ENCODE peak calls at places on chromosome 22, in seven cellular contexts. W is OCI-LY7, Y is GM23338, Q is GM23248, D is SK-N-SH, J is HCT116, B is PC-9. S is an unnamed sample.

GRCh38 chr22:21984793-21985192 is 2.2 kb upstream of the TOP3B start:
- DNase-seq in W (peak; percentile 9), D (no peak), B (no peak), J (peak; percentile 19), Q (peak; percentile 44), Y (peak; percentile 86), S (peak; percentile 34)

GRCh38 chr22:31344369-31345330 is 1.5 kb downstream of the PATZ1 start:
- DNase-seq in D (peak; percentile 39), Y (peak; percentile 25), J (no peak), Q (peak; percentile 50), W (peak; percentile 65), B (no peak), S (peak; percentile 58)

GRCh38 chr22:26609287-26609686 is 8.5 kb downstream of the CRYBB1 start:
- DNase-seq in B (no peak), W (no peak), D (no peak), J (no peak), Q (no peak), Y (no peak), S (no peak)

GRCh38 chr22:39898997-39899396 is 1.9 kb upstream of the GRAP2 start:
- DNase-seq in Q (no peak), B (no peak), D (no peak), W (peak; percentile 94), J (no peak), Y (no peak), S (no peak)

GRCh38 chr22:49503896-49504521 is 323.7 kb downstream of the BRD1 start:
- DNase-seq in D (no peak), B (no peak), Q (no peak), W (no peak), J (no peak), Y (no peak), S (no peak)

GRCh38 chr22:22705328-22706100 is 61.1 kb downstream of the GGTLC2 start:
- DNase-seq in Q (no peak), B (no peak), W (no peak), D (no peak), Y (no peak), J (no peak), S (no peak)

GRCh38 chr22:39434243-39434653 is 22.6 kb upstream of the MGAT3 start:
- DNase-seq in Q (peak; percentile 49), B (no peak), Y (no peak), W (no peak), J (no peak), D (no peak), S (no peak)

GRCh38 chr22:49566141-49566541 is 261.5 kb downstream of the BRD1 start:
- DNase-seq in Q (no peak), W (no peak), D (no peak), B (no peak), J (no peak), Y (no peak), S (no peak)

GRCh38 chr22:27110985-27111451 is 453.6 kb downstream of the MIAT start:
- DNase-seq in J (no peak), Q (peak; percentile 50), Y (peak; percentile 40), W (no peak), B (peak; percentile 19), D (peak; percentile 57), S (peak; percentile 50)

GRCh38 chr22:46546466-46547178 is 9.2 kb upstream of the CELSR1 start:
- DNase-seq in J (no peak), B (peak; percentile 87), Y (no peak), W (no peak), Q (peak; percentile 56), D (no peak), S (peak; percentile 31)

GRCh38 chr22:19359554-19360299 is 68.2 kb upstream of the CLTCL1 start:
- DNase-seq in W (no peak), Y (no peak), D (no peak), J (no peak), B (no peak), Q (no peak), S (no peak)

GRCh38 chr22:50467773-50468440 is 6.9 kb downstream of the SBF1 start:
- DNase-seq in Q (no peak), D (no peak), Y (no peak), B (no peak), W (peak; percentile 55), J (no peak), S (no peak)

GRCh38 chr22:37636186-37636948 is 3.1 kb upstream of the SH3BP1 start:
- DNase-seq in W (no peak), Q (peak; percentile 27), Y (peak; percentile 47), B (no peak), J (no peak), D (no peak), S (no peak)

GRCh38 chr22:38414009-38414395 is 41.0 kb downstream of the KCNJ4 start:
- DNase-seq in Q (no peak), W (no peak), B (no peak), Y (no peak), J (no peak), D (no peak), S (no peak)

GRCh38 chr22:27966168-27967064 is 47.4 kb upstream of the PITPNB start:
- DNase-seq in W (no peak), D (no peak), J (no peak), Q (no peak), B (no peak), Y (no peak), S (no peak)

GRCh38 chr22:49480896-49481650 is 346.6 kb downstream of the BRD1 start:
- DNase-seq in D (no peak), Y (no peak), Q (no peak), J (no peak), W (no peak), B (no peak), S (no peak)

GRCh38 chr22:50473088-50473487 is 1.7 kb downstream of the SBF1 start:
- DNase-seq in D (no peak), Q (peak; percentile 34), W (peak; percentile 85), Y (peak; percentile 57), B (no peak), J (peak; percentile 43), S (no peak)

GRCh38 chr22:27801197-27801615 is 350 bp downstream of the MN1 start:
- DNase-seq in B (peak; percentile 29), Y (peak; percentile 70), Q (peak; percentile 81), D (peak; percentile 84), W (no peak), J (no peak), S (peak; percentile 61)

GRCh38 chr22:23257889-23258825 is 77.8 kb downstream of the BCR start:
- DNase-seq in W (no peak), B (no peak), D (no peak), J (no peak), Y (no peak), Q (no peak), S (no peak)

GRCh38 chr22:37334461-37334858 is 52.2 kb downstream of the CYTH4 start:
- DNase-seq in W (no peak), D (peak; percentile 64), Q (no peak), B (no peak), J (no peak), Y (peak; percentile 65), S (no peak)

GRCh38 chr22:23458663-23459541 is 121.2 kb downstream of the IGLL1 start:
- DNase-seq in J (no peak), Q (no peak), B (no peak), D (no peak), W (no peak), Y (no peak), S (no peak)

GRCh38 chr22:18144105-18144504 is 5.9 kb upstream of the USP18 start:
- DNase-seq in Y (no peak), J (no peak), Q (no peak), B (no peak), D (no peak), W (no peak), S (no peak)

GRCh38 chr22:18148508-18148965 is 1.4 kb upstream of the USP18 start:
- DNase-seq in B (no peak), Y (no peak), D (no peak), Q (no peak), W (no peak), J (no peak), S (peak; percentile 19)

GRCh38 chr22:18146389-18146753 is 3.6 kb upstream of the USP18 start:
- DNase-seq in J (no peak), W (no peak), D (no peak), B (no peak), Y (no peak), Q (no peak), S (no peak)

GRCh38 chr22:18147791-18148507 is 2.0 kb upstream of the USP18 start:
- DNase-seq in J (no peak), B (no peak), D (no peak), Y (no peak), Q (no peak), W (no peak), S (no peak)

DNA sequence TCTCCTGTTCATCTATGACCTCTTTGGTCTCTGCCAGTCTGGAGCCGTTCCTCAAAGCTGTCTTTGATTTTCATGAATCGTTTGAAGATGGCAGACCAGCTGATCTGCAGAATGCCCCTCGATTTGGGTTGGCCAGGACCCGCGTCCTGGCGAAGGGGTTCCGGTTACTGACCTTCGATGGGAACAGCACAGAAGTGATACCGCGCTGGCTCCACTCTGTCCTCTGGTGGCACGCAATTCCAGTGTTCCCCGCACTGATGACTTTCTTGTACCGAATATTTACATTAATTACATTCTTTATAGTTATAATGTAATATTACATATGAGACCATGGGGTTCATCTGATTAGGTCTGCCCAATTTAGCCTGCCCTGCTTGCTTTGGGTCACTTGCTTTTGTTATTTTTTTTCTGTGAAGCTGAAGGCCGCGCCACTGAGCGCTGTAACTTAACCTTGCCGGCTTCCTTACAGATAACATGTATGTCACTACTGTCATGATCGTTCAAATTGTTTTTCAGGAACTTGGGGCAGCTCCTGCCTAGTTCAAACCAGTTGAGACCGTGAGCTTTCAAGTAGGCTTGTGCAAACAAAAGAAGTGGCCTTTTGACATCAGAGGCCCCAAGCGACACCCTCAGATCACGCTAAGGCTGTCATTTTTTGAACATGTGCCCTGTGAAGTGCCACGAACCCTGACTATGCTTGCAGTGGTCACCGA is 4.1 kb upstream of the USP18 start:
- DNase-seq in Y (no peak), J (no peak), W (no peak), B (no peak), D (no peak), Q (no peak), S (no peak)
- H3K9me2 ChIP-seq in Y (no peaks in the 10 kb centered on the region), J (no peaks in the 10 kb centered on the region), W (no peaks in the 10 kb centered on the region), B (no peaks in the 10 kb centered on the region), D (no peaks in the 10 kb centered on the region), Q (no peaks in the 10 kb centered on the region), S (no peaks in the 10 kb centered on the region)

GRCh38 chr22:42316988-42317387 is 46.5 kb upstream of the TCF20 start:
- DNase-seq in J (no peak), Q (peak; percentile 80), W (no peak), B (peak; percentile 45), D (no peak), Y (no peak), S (peak; percentile 41)
- H3K4me2 ChIP-seq in J (peak overlapping the region; percentile 61), Q (peak overlapping the region; percentile 64), W (no peak overlapping the region), B (no peak overlapping the region), D (no peak overlapping the region), Y (no peak overlapping the region), S (no peak overlapping the region)

GRCh38 chr22:45200230-45200629 is 36.5 kb downstream of the NUP50 start:
- DNase-seq in Q (no peak), J (no peak), W (no peak), Y (no peak), D (no peak), B (no peak), S (no peak)
- H3K9me2 ChIP-seq in Q (no peaks in the 10 kb centered on the region), J (no peaks in the 10 kb centered on the region), W (no peaks in the 10 kb centered on the region), Y (no peaks in the 10 kb centered on the region), D (no peaks in the 10 kb centered on the region), B (no peaks in the 10 kb centered on the region), S (no peaks in the 10 kb centered on the region)

GRCh38 chr22:42275970-42276369 is 5.5 kb upstream of the TCF20 start:
- DNase-seq in J (no peak), Y (no peak), B (no peak), D (no peak), W (no peak), Q (no peak), S (no peak)
- H3K4me2 ChIP-seq in J (no peak overlapping the region), Y (no peak overlapping the region), B (no peak overlapping the region), D (no peak overlapping the region), W (no peak overlapping the region), Q (no peak overlapping the region), S (no peak overlapping the region)

GRCh38 chr22:44206696-44207095 is 26.0 kb downstream of the PARVG start:
- DNase-seq in B (no peak), Y (no peak), W (no peak), J (no peak), D (peak; percentile 13), Q (no peak), S (no peak)
- H3K9me2 ChIP-seq in B (no peaks in the 10 kb centered on the region), Y (no peaks in the 10 kb centered on the region), W (no peaks in the 10 kb centered on the region), J (no peaks in the 10 kb centered on the region), D (no peaks in the 10 kb centered on the region), Q (no peaks in the 10 kb centered on the region), S (no peaks in the 10 kb centered on the region)

S was measured in hepatocyte.